ENCODE peak calls at places on chromosomes 7 and 10, in seven cellular contexts. X, Z, P, L, U, A and Y are unnamed samples.

GRCh38 chr10:97757471-97757870 is 14.3 kb downstream of the SFRP5 start:
- DNase-seq in X (no peak), P (no peak), U (no peak), Z (no peak), A (no peak), L (no peak), Y (no peak)

GRCh38 chr7:111071556-111071955 is 19.4 kb upstream of the LRRN3 start:
- DNase-seq in P (no peak), Z (no peak), X (no peak), U (no peak), L (no peak), A (no peak), Y (no peak)

GRCh38 chr7:158351481-158351880 is 236.1 kb downstream of the PTPRN2 start:
- DNase-seq in U (no peak), Z (no peak), P (no peak), L (no peak), X (peak), A (no peak), Y (no peak)

GRCh38 chr7:47477191-47478016 is 104.5 kb downstream of the TNS3 start:
- DNase-seq in L (no peak), A (no peak), U (no peak), P (no peak), X (no peak), Z (no peak), Y (no peak)

GRCh38 chr7:112080974-112081373 is 125.2 kb downstream of the DOCK4 start:
- DNase-seq in P (peak), L (peak), Z (no peak), U (peak), X (no peak), A (peak), Y (no peak)

GRCh38 chr10:4541292-4541691 is 284.7 kb upstream of the AKR1E2 start:
- DNase-seq in L (peak), P (peak), X (no peak), A (peak), Z (no peak), U (peak), Y (no peak)

GRCh38 chr10:103476046-103476768 is 2.8 kb downstream of the CALHM3 start:
- DNase-seq in X (peak), P (no peak), Z (no peak), U (peak), L (no peak), A (no peak), Y (peak)

GRCh38 chr10:66349726-66350125 is 576.1 kb upstream of the LRRTM3 start:
- DNase-seq in P (no peak), U (no peak), X (no peak), L (no peak), A (no peak), Z (no peak), Y (no peak)

GRCh38 chr10:58666024-58666423 is 153.4 kb downstream of the BICC1 start:
- DNase-seq in P (no peak), Z (no peak), A (no peak), X (no peak), L (no peak), U (no peak), Y (no peak)

GRCh38 chr7:101838837-101839483 is 21.5 kb downstream of the CUX1 start:
- DNase-seq in L (no peak), P (no peak), Z (no peak), U (peak), A (peak), X (no peak), Y (no peak)

GRCh38 chr7:116979430-116979829 is 26.1 kb downstream of the ST7 start:
- DNase-seq in U (peak), Z (no peak), L (no peak), A (no peak), X (no peak), P (no peak), Y (no peak)

GRCh38 chr10:94963901-94964300 is 25.4 kb downstream of the CYP2C9 start:
- DNase-seq in X (peak), Z (peak), A (peak), U (peak), P (peak), L (peak), Y (peak)

GRCh38 chr10:131223422-131223821 is 88.1 kb downstream of the TCERG1L start:
- DNase-seq in Z (no peak), P (no peak), L (no peak), A (no peak), U (no peak), X (no peak), Y (no peak)

GRCh38 chr7:88014581-88014980 is 80.5 kb downstream of the ADAM22 start:
- DNase-seq in L (no peak), A (no peak), U (no peak), X (no peak), Z (no peak), P (no peak), Y (no peak)

GRCh38 chr7:16743207-16743606 is 10.3 kb upstream of the TSPAN13 start:
- DNase-seq in P (peak), U (no peak), X (no peak), L (peak), A (no peak), Z (no peak), Y (no peak)

GRCh38 chr10:132711618-132712051 is 74.3 kb downstream of the NKX6-2 start:
- DNase-seq in A (no peak), Z (no peak), U (no peak), L (no peak), X (no peak), P (no peak), Y (no peak)

GRCh38 chr10:74906631-74907030 is 80.2 kb downstream of the KAT6B start:
- DNase-seq in L (no peak), Z (no peak), A (no peak), P (no peak), X (no peak), U (no peak), Y (no peak)

GRCh38 chr7:74068378-74069085 is 15.1 kb upstream of the LIMK1 start:
- DNase-seq in Z (no peak), X (no peak), P (no peak), L (no peak), A (no peak), U (no peak), Y (no peak)

GRCh38 chr7:28068811-28069216 is 111.8 kb downstream of the JAZF1 start:
- DNase-seq in Z (no peak), U (no peak), P (peak), A (no peak), X (no peak), L (peak), Y (no peak)

GRCh38 chr7:120337308-120337907 is 64.4 kb downstream of the KCND2 start:
- DNase-seq in A (no peak), P (peak), U (peak), Z (peak), X (no peak), L (peak), Y (no peak)

GRCh38 chr10:16195178-16195769 is 241.5 kb upstream of the PTER start:
- DNase-seq in Z (no peak), U (no peak), A (no peak), L (no peak), P (no peak), X (no peak), Y (no peak)

GRCh38 chr7:154942718-154943117 is 60.2 kb downstream of the PAXIP1 start:
- DNase-seq in U (no peak), P (no peak), X (no peak), Z (no peak), L (no peak), A (no peak), Y (no peak)

GRCh38 chr10:102646610-102647432 is 2.5 kb downstream of the TRIM8 start:
- DNase-seq in P (peak), X (no peak), A (no peak), L (peak), Z (no peak), U (no peak), Y (no peak)

GRCh38 chr10:46518028-46518725 is 38.3 kb downstream of the GPRIN2 start:
- DNase-seq in A (no peak), L (no peak), P (no peak), X (peak), U (no peak), Z (no peak), Y (no peak)

GRCh38 chr7:5595545-5596045 is 172.0 kb upstream of the TNRC18 start:
- DNase-seq in Z (no peak), P (peak), A (peak), X (no peak), U (peak), L (no peak), Y (no peak)

GRCh38 chr7:110257673-110258072 is 833.3 kb upstream of the LRRN3 start:
- DNase-seq in A (no peak), Z (no peak), P (no peak), L (no peak), U (no peak), X (no peak), Y (no peak)

GRCh38 chr10:79345241-79346011 is 1.8 kb upstream of the PPIF start:
- DNase-seq in P (no peak), Z (no peak), U (no peak), X (peak), A (no peak), L (no peak), Y (no peak)

GRCh38 chr7:36006656-36007229 is 146.3 kb upstream of the EEPD1 start:
- DNase-seq in L (no peak), U (no peak), Z (no peak), P (no peak), A (no peak), X (no peak), Y (no peak)

GRCh38 chr7:44259547-44260457 is 59.0 kb downstream of the YKT6 start:
- DNase-seq in Z (no peak), L (peak), P (peak), U (no peak), X (no peak), A (no peak), Y (no peak)

GRCh38 chr10:22250897-22251605 is 33.2 kb upstream of the EBLN1 start:
- DNase-seq in X (no peak), L (peak), U (no peak), P (no peak), A (no peak), Z (no peak), Y (no peak)

GRCh38 chr10:3471927-3472704 is 299.5 kb upstream of the PITRM1 start:
- DNase-seq in A (no peak), Z (peak), X (no peak), P (no peak), L (peak), U (peak), Y (no peak)

GRCh38 chr10:3465406-3465891 is 292.9 kb upstream of the PITRM1 start:
- DNase-seq in L (no peak), X (no peak), Z (no peak), A (peak), U (no peak), P (peak), Y (no peak)

GRCh38 chr10:72545511-72545910 is 80.4 kb downstream of the MICU1 start:
- DNase-seq in P (no peak), A (no peak), U (peak), X (no peak), L (no peak), Z (no peak), Y (no peak)

GRCh38 chr7:87206361-87206760 is 13.2 kb downstream of the TMEM243 start:
- DNase-seq in U (no peak), A (no peak), L (no peak), Z (no peak), P (peak), X (no peak), Y (no peak)

GRCh38 chr7:155597753-155598140 is 46.7 kb upstream of the RBM33 start:
- DNase-seq in U (no peak), L (no peak), X (no peak), P (no peak), A (peak), Z (no peak), Y (no peak)

GRCh38 chr10:123262456-123262855 is 108.3 kb downstream of the BUB3 start:
- DNase-seq in X (no peak), U (no peak), A (no peak), Z (no peak), L (no peak), P (no peak), Y (no peak)

GRCh38 chr10:83723080-83723479 is 416.2 kb upstream of the GHITM start:
- DNase-seq in X (no peak), L (no peak), P (no peak), Z (no peak), A (no peak), U (no peak), Y (no peak)

GRCh38 chr7:38199154-38199553 is 21.1 kb downstream of the STARD3NL start:
- DNase-seq in L (no peak), Z (no peak), U (no peak), X (no peak), A (no peak), P (no peak), Y (no peak)

GRCh38 chr7:2379821-2380450 is 23.5 kb upstream of the CHST12 start:
- DNase-seq in P (no peak), A (no peak), L (no peak), X (no peak), U (no peak), Z (no peak), Y (no peak)

GRCh38 chr10:26860026-26860541 is 674 bp downstream of the ABI1 start:
- DNase-seq in X (peak), P (peak), A (peak), U (peak), Z (peak), L (peak), Y (peak)

GRCh38 chr7:24819916-24820689 is 62.8 kb upstream of the GSDME start:
- DNase-seq in Z (peak), L (peak), A (peak), X (peak), P (peak), U (peak), Y (peak)
- H2BK120ac ChIP-seq in Z (no peak), L (no peak), A (no peak), X (no peak), P (peak), U (no peak), Y (no peak)

DNA sequence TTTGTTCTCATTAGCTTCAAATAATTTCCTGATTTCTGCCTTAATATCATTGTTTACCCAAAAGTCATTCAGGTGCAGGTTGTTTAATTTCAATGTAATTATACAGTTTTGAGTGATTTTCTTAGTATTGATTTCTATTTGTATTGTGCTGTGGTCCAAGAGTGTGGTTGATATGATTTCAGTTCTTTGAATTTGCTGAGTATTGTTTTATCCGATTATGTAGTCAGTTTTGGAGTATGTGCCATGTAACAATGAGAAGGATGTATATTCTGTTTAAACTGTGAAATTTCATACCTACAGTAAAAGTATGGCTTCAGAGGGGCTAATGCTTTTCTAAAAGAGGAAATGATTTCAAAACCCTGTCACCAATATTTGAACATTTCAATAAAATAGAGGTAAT is 17.4 kb upstream of the GRM8 start:
- DNase-seq in L (no peak), P (no peak), Z (no peak), U (no peak), A (no peak), X (no peak), Y (no peak)
- H2BK120ac ChIP-seq in L (no peak), P (no peak), Z (no peak), U (no peak), A (no peak), X (no peak), Y (no peak)

DNA sequence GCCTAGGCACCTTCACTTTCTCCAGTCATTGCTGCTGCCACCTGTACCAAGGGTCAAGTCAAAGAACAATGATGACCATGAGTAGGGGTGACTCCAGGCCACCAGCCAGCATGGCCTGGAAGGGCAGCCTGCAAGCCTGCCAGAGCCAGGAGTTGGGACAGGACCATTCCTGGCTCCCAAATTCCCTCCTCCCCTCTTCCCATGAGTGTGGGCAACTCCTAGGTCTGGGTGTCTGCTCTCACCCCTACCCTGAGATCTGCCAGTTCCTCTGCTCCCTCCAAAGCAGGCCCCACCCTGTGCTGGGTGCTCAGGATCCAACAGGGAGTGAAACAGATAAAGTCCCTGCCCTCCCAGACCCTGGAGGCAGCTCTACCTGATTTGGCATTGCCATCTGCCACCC is 125.8 kb upstream of the NANOS1 start:
- DNase-seq in Z (no peak), X (no peak), U (no peak), A (no peak), L (no peak), P (no peak), Y (no peak)
- H2BK120ac ChIP-seq in Z (no peak), X (no peak), U (no peak), A (no peak), L (no peak), P (no peak), Y (no peak)

GRCh38 chr7:151697942-151698341 is 178.2 kb upstream of the RHEB start:
- DNase-seq in L (no peak), X (no peak), P (no peak), A (no peak), U (no peak), Z (no peak), Y (no peak)

GRCh38 chr7:151699147-151699546 is 177.8 kb downstream of the PRKAG2 start:
- DNase-seq in A (peak), P (peak), X (no peak), L (peak), Z (no peak), U (peak), Y (no peak)

GRCh38 chr7:151695856-151696555 is 176.3 kb upstream of the RHEB start:
- DNase-seq in L (no peak), U (no peak), P (no peak), X (no peak), A (no peak), Z (no peak), Y (no peak)

GRCh38 chr7:151696738-151697514 is 177.2 kb upstream of the RHEB start:
- DNase-seq in A (peak), X (peak), P (no peak), Z (no peak), L (no peak), U (peak), Y (peak)

DNA sequence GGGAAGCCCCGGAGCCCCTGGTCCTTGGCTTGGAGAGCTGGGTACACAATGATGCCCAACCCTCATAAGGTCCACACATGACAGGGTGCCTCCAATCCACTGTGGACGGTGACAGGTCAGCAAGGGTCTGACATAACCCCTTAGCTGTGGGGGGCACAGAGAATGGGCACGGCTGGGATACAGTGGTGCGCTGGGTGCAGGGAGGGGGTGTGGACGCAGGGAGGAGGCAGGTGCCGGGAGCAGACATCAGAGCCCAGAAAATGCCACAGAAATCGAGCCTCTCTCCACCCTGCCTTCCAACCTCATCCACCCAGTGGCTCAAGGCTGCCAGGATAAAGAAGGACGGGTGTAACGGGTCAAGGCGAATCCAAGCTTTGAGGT is 177.8 kb upstream of the RHEB start:
- DNase-seq in X (no peak), U (no peak), P (no peak), A (no peak), Z (no peak), L (no peak), Y (no peak)
- H2BK120ac ChIP-seq in X (no peak), U (no peak), P (no peak), A (no peak), Z (peak), L (no peak), Y (no peak)

GRCh38 chr10:113752553-113752952 is 1.1 kb downstream of the PLEKHS1 start:
- DNase-seq in L (no peak), Z (no peak), U (no peak), P (no peak), X (no peak), A (no peak), Y (no peak)
- H2BK120ac ChIP-seq in L (no peak), Z (no peak), U (no peak), P (no peak), X (no peak), A (no peak), Y (no peak)

GRCh38 chr7:20556091-20556490 is 59.4 kb upstream of the ABCB5 start:
- DNase-seq in L (no peak), U (no peak), A (no peak), Z (no peak), P (no peak), X (no peak), Y (no peak)
- H2BK120ac ChIP-seq in L (no peak), U (no peak), A (no peak), Z (no peak), P (no peak), X (no peak), Y (no peak)